ENCODE peak calls at places on chromosome 20, in nine cellular contexts. One of them, this sample, is unnamed.

GRCh38 chr20:8749986-8750385 is 318.9 kb upstream of the PLCB4 start:
- DNase-seq in posterior cingulate gyrus: no peak
- DNase-seq in amygdala: no peak
- DNase-seq in H9: no peak
- DNase-seq in NAMALWA: no peak
- DNase-seq in stimulated activated naive B cell treated with anti-CD40 and anti-IgM and Interleukin-4, amounts not matched to agents 10 μg/mL and 1 μg/mL and 100 μg/mL, for 72 hours: no peak
- DNase-seq in stimulated activated CD8-positive, alpha-beta memory T cell treated with anti-CD3 and anti-CD28 coated beads, Interleukin-7, amount 100 ng/mL, for 1 hour: no peak
- DNase-seq in left lobe of liver: no peak
- DNase-seq in GM12892: no peak
- DNase-seq in this sample: no peak

GRCh38 chr20:33725607-33726264 is 5.6 kb upstream of the PXMP4 start:
- DNase-seq in posterior cingulate gyrus: no peak
- DNase-seq in amygdala: no peak
- DNase-seq in H9: no peak
- DNase-seq in NAMALWA: no peak
- DNase-seq in stimulated activated naive B cell treated with anti-CD40 and anti-IgM and Interleukin-4, amounts not matched to agents 10 μg/mL and 1 μg/mL and 100 μg/mL, for 72 hours: no peak
- DNase-seq in stimulated activated CD8-positive, alpha-beta memory T cell treated with anti-CD3 and anti-CD28 coated beads, Interleukin-7, amount 100 ng/mL, for 1 hour: no peak
- DNase-seq in left lobe of liver: no peak
- DNase-seq in GM12892: no peak
- DNase-seq in this sample: no peak

GRCh38 chr20:38094968-38095689 is 61.6 kb downstream of the RPRD1B start:
- DNase-seq in posterior cingulate gyrus: no peak
- DNase-seq in amygdala: no peak
- DNase-seq in H9: no peak
- DNase-seq in NAMALWA: peak
- DNase-seq in stimulated activated naive B cell treated with anti-CD40 and anti-IgM and Interleukin-4, amounts not matched to agents 10 μg/mL and 1 μg/mL and 100 μg/mL, for 72 hours: no peak
- DNase-seq in stimulated activated CD8-positive, alpha-beta memory T cell treated with anti-CD3 and anti-CD28 coated beads, Interleukin-7, amount 100 ng/mL, for 1 hour: no peak
- DNase-seq in left lobe of liver: no peak
- DNase-seq in GM12892: no peak
- DNase-seq in this sample: no peak

GRCh38 chr20:8043687-8044278 is 24.2 kb upstream of the TMX4 start:
- DNase-seq in posterior cingulate gyrus: no peak
- DNase-seq in amygdala: no peak
- DNase-seq in H9: no peak
- DNase-seq in NAMALWA: peak
- DNase-seq in stimulated activated naive B cell treated with anti-CD40 and anti-IgM and Interleukin-4, amounts not matched to agents 10 μg/mL and 1 μg/mL and 100 μg/mL, for 72 hours: no peak
- DNase-seq in stimulated activated CD8-positive, alpha-beta memory T cell treated with anti-CD3 and anti-CD28 coated beads, Interleukin-7, amount 100 ng/mL, for 1 hour: no peak
- DNase-seq in left lobe of liver: no peak
- DNase-seq in GM12892: no peak
- DNase-seq in this sample: no peak

GRCh38 chr20:59235226-59235625 is 65.2 kb upstream of the EDN3 start:
- DNase-seq in posterior cingulate gyrus: no peak
- DNase-seq in amygdala: no peak
- DNase-seq in H9: no peak
- DNase-seq in NAMALWA: no peak
- DNase-seq in stimulated activated naive B cell treated with anti-CD40 and anti-IgM and Interleukin-4, amounts not matched to agents 10 μg/mL and 1 μg/mL and 100 μg/mL, for 72 hours: no peak
- DNase-seq in stimulated activated CD8-positive, alpha-beta memory T cell treated with anti-CD3 and anti-CD28 coated beads, Interleukin-7, amount 100 ng/mL, for 1 hour: no peak
- DNase-seq in left lobe of liver: no peak
- DNase-seq in GM12892: no peak
- DNase-seq in this sample: no peak

GRCh38 chr20:25275813-25276532 is 28.1 kb downstream of the PYGB start:
- DNase-seq in posterior cingulate gyrus: peak
- DNase-seq in amygdala: no peak
- DNase-seq in H9: no peak
- DNase-seq in NAMALWA: no peak
- DNase-seq in stimulated activated naive B cell treated with anti-CD40 and anti-IgM and Interleukin-4, amounts not matched to agents 10 μg/mL and 1 μg/mL and 100 μg/mL, for 72 hours: no peak
- DNase-seq in stimulated activated CD8-positive, alpha-beta memory T cell treated with anti-CD3 and anti-CD28 coated beads, Interleukin-7, amount 100 ng/mL, for 1 hour: no peak
- DNase-seq in left lobe of liver: peak
- DNase-seq in GM12892: no peak
- DNase-seq in this sample: peak

GRCh38 chr20:59403261-59403961 is 103.0 kb downstream of the EDN3 start:
- DNase-seq in posterior cingulate gyrus: peak
- DNase-seq in amygdala: no peak
- DNase-seq in H9: peak
- DNase-seq in NAMALWA: peak
- DNase-seq in stimulated activated naive B cell treated with anti-CD40 and anti-IgM and Interleukin-4, amounts not matched to agents 10 μg/mL and 1 μg/mL and 100 μg/mL, for 72 hours: peak
- DNase-seq in stimulated activated CD8-positive, alpha-beta memory T cell treated with anti-CD3 and anti-CD28 coated beads, Interleukin-7, amount 100 ng/mL, for 1 hour: peak
- DNase-seq in left lobe of liver: no peak
- DNase-seq in GM12892: peak
- DNase-seq in this sample: no peak

GRCh38 chr20:53080969-53081871 is 109.1 kb downstream of the TSHZ2 start:
- DNase-seq in posterior cingulate gyrus: no peak
- DNase-seq in amygdala: no peak
- DNase-seq in H9: no peak
- DNase-seq in NAMALWA: no peak
- DNase-seq in stimulated activated naive B cell treated with anti-CD40 and anti-IgM and Interleukin-4, amounts not matched to agents 10 μg/mL and 1 μg/mL and 100 μg/mL, for 72 hours: no peak
- DNase-seq in stimulated activated CD8-positive, alpha-beta memory T cell treated with anti-CD3 and anti-CD28 coated beads, Interleukin-7, amount 100 ng/mL, for 1 hour: no peak
- DNase-seq in left lobe of liver: peak
- DNase-seq in GM12892: no peak
- DNase-seq in this sample: no peak

GRCh38 chr20:2387180-2387577 is 6.5 kb downstream of the TGM6 start:
- DNase-seq in posterior cingulate gyrus: no peak
- DNase-seq in amygdala: no peak
- DNase-seq in H9: peak
- DNase-seq in NAMALWA: peak
- DNase-seq in stimulated activated naive B cell treated with anti-CD40 and anti-IgM and Interleukin-4, amounts not matched to agents 10 μg/mL and 1 μg/mL and 100 μg/mL, for 72 hours: peak
- DNase-seq in stimulated activated CD8-positive, alpha-beta memory T cell treated with anti-CD3 and anti-CD28 coated beads, Interleukin-7, amount 100 ng/mL, for 1 hour: no peak
- DNase-seq in left lobe of liver: no peak
- DNase-seq in GM12892: peak
- DNase-seq in this sample: no peak

GRCh38 chr20:58308680-58309527 is 611 bp upstream of the RAB22A start:
- DNase-seq in posterior cingulate gyrus: peak
- DNase-seq in amygdala: peak
- DNase-seq in H9: peak
- DNase-seq in NAMALWA: peak
- DNase-seq in stimulated activated naive B cell treated with anti-CD40 and anti-IgM and Interleukin-4, amounts not matched to agents 10 μg/mL and 1 μg/mL and 100 μg/mL, for 72 hours: peak
- DNase-seq in stimulated activated CD8-positive, alpha-beta memory T cell treated with anti-CD3 and anti-CD28 coated beads, Interleukin-7, amount 100 ng/mL, for 1 hour: no peak
- DNase-seq in left lobe of liver: peak
- DNase-seq in GM12892: peak
- DNase-seq in this sample: peak

GRCh38 chr20:17587148-17587547 is 17.3 kb downstream of the DSTN start:
- DNase-seq in posterior cingulate gyrus: no peak
- DNase-seq in amygdala: no peak
- DNase-seq in H9: no peak
- DNase-seq in NAMALWA: no peak
- DNase-seq in stimulated activated naive B cell treated with anti-CD40 and anti-IgM and Interleukin-4, amounts not matched to agents 10 μg/mL and 1 μg/mL and 100 μg/mL, for 72 hours: no peak
- DNase-seq in stimulated activated CD8-positive, alpha-beta memory T cell treated with anti-CD3 and anti-CD28 coated beads, Interleukin-7, amount 100 ng/mL, for 1 hour: no peak
- DNase-seq in left lobe of liver: no peak
- DNase-seq in GM12892: no peak
- DNase-seq in this sample: no peak

GRCh38 chr20:44068311-44068710 is 118.7 kb downstream of the JPH2 start:
- DNase-seq in posterior cingulate gyrus: no peak
- DNase-seq in amygdala: no peak
- DNase-seq in H9: no peak
- DNase-seq in NAMALWA: no peak
- DNase-seq in stimulated activated naive B cell treated with anti-CD40 and anti-IgM and Interleukin-4, amounts not matched to agents 10 μg/mL and 1 μg/mL and 100 μg/mL, for 72 hours: peak
- DNase-seq in stimulated activated CD8-positive, alpha-beta memory T cell treated with anti-CD3 and anti-CD28 coated beads, Interleukin-7, amount 100 ng/mL, for 1 hour: no peak
- DNase-seq in left lobe of liver: no peak
- DNase-seq in GM12892: no peak
- DNase-seq in this sample: no peak

GRCh38 chr20:38228436-38228835 is 32.1 kb downstream of the KIAA1755 start:
- DNase-seq in posterior cingulate gyrus: no peak
- DNase-seq in amygdala: no peak
- DNase-seq in H9: no peak
- DNase-seq in NAMALWA: peak
- DNase-seq in stimulated activated naive B cell treated with anti-CD40 and anti-IgM and Interleukin-4, amounts not matched to agents 10 μg/mL and 1 μg/mL and 100 μg/mL, for 72 hours: no peak
- DNase-seq in stimulated activated CD8-positive, alpha-beta memory T cell treated with anti-CD3 and anti-CD28 coated beads, Interleukin-7, amount 100 ng/mL, for 1 hour: no peak
- DNase-seq in left lobe of liver: no peak
- DNase-seq in GM12892: no peak
- DNase-seq in this sample: no peak

This sample was measured in sigmoid colon.